ENCODE peak calls at places on chromosome 1, in four cellular contexts. One of them, this sample, is unnamed.

GRCh38 chr1:86860020-86860419 is 53.9 kb downstream of the SELENOF start:
- DNase-seq in SK-N-SH: no peak
- DNase-seq in HFF-Myc: no peak
- DNase-seq in choroid plexus epithelial cell: no peak
- DNase-seq in this sample: no peak

GRCh38 chr1:110049801-110050601 is 15.6 kb downstream of the STRIP1 start:
- DNase-seq in choroid plexus epithelial cell: no peak
- DNase-seq in HFF-Myc: no peak
- DNase-seq in SK-N-SH: peak
- DNase-seq in this sample: no peak

GRCh38 chr1:149937779-149938178 is 1.1 kb upstream of the MTMR11 start:
- DNase-seq in HFF-Myc: no peak
- DNase-seq in SK-N-SH: no peak
- DNase-seq in choroid plexus epithelial cell: peak
- DNase-seq in this sample: no peak

GRCh38 chr1:201359031-201359872 is 18.2 kb downstream of the TNNT2 start:
- DNase-seq in SK-N-SH: no peak
- DNase-seq in HFF-Myc: no peak
- DNase-seq in choroid plexus epithelial cell: no peak
- DNase-seq in this sample: no peak

GRCh38 chr1:24925082-24925779 is 4.8 kb downstream of the RUNX3 start:
- DNase-seq in SK-N-SH: no peak
- DNase-seq in choroid plexus epithelial cell: no peak
- DNase-seq in HFF-Myc: no peak
- DNase-seq in this sample: no peak

GRCh38 chr1:98323396-98323795 is 338.1 kb upstream of the SNX7 start:
- DNase-seq in choroid plexus epithelial cell: peak
- DNase-seq in HFF-Myc: peak
- DNase-seq in SK-N-SH: no peak
- DNase-seq in this sample: peak

GRCh38 chr1:13801711-13802486 is 101.9 kb downstream of the PRDM2 start:
- DNase-seq in SK-N-SH: no peak
- DNase-seq in choroid plexus epithelial cell: no peak
- DNase-seq in HFF-Myc: no peak
- DNase-seq in this sample: no peak

GRCh38 chr1:209827384-209828261 is at the start of gene UTP25:
- DNase-seq in choroid plexus epithelial cell: peak
- DNase-seq in HFF-Myc: peak
- DNase-seq in SK-N-SH: peak
- DNase-seq in this sample: peak

GRCh38 chr1:211537253-211537652 is 41.7 kb downstream of the SLC30A1 start:
- DNase-seq in HFF-Myc: no peak
- DNase-seq in SK-N-SH: no peak
- DNase-seq in choroid plexus epithelial cell: peak
- DNase-seq in this sample: no peak

GRCh38 chr1:39255212-39255611 is 50.7 kb downstream of the MACF1 start:
- DNase-seq in HFF-Myc: no peak
- DNase-seq in choroid plexus epithelial cell: peak
- DNase-seq in SK-N-SH: no peak
- DNase-seq in this sample: no peak

GRCh38 chr1:208565761-208566440 is 321.7 kb upstream of the PLXNA2 start:
- DNase-seq in SK-N-SH: no peak
- DNase-seq in HFF-Myc: no peak
- DNase-seq in choroid plexus epithelial cell: no peak
- DNase-seq in this sample: no peak

GRCh38 chr1:182249201-182249676 is 142.4 kb downstream of the GLUL start:
- DNase-seq in SK-N-SH: no peak
- DNase-seq in choroid plexus epithelial cell: no peak
- DNase-seq in HFF-Myc: no peak
- DNase-seq in this sample: no peak

GRCh38 chr1:89311757-89312156 is 39.1 kb upstream of the GBP5 start:
- DNase-seq in HFF-Myc: no peak
- DNase-seq in choroid plexus epithelial cell: peak
- DNase-seq in SK-N-SH: no peak
- DNase-seq in this sample: no peak

GRCh38 chr1:162177126-162177525 is 107.6 kb downstream of the NOS1AP start:
- DNase-seq in SK-N-SH: no peak
- DNase-seq in choroid plexus epithelial cell: no peak
- DNase-seq in HFF-Myc: no peak
- DNase-seq in this sample: no peak

GRCh38 chr1:232767381-232768074 is 37.7 kb upstream of the MAP10 start:
- DNase-seq in SK-N-SH: no peak
- DNase-seq in choroid plexus epithelial cell: peak
- DNase-seq in HFF-Myc: peak
- DNase-seq in this sample: peak

GRCh38 chr1:90384152-90384650 is 332.9 kb downstream of the BARHL2 start:
- DNase-seq in HFF-Myc: no peak
- DNase-seq in SK-N-SH: no peak
- DNase-seq in choroid plexus epithelial cell: no peak
- DNase-seq in this sample: no peak

GRCh38 chr1:228334954-228335353 is 71.7 kb downstream of the TRIM11 start:
- DNase-seq in HFF-Myc: no peak
- DNase-seq in choroid plexus epithelial cell: no peak
- DNase-seq in SK-N-SH: no peak
- DNase-seq in this sample: no peak

GRCh38 chr1:45566722-45567121 is 16.1 kb downstream of the AKR1A1 start:
- DNase-seq in choroid plexus epithelial cell: no peak
- DNase-seq in SK-N-SH: no peak
- DNase-seq in HFF-Myc: no peak
- DNase-seq in this sample: no peak

GRCh38 chr1:161440312-161440894 is 64.9 kb upstream of the FCGR2A start:
- DNase-seq in choroid plexus epithelial cell: peak
- DNase-seq in HFF-Myc: no peak
- DNase-seq in SK-N-SH: peak
- DNase-seq in this sample: no peak

GRCh38 chr1:53001128-53001527 is 60.9 kb upstream of the PODN start:
- DNase-seq in HFF-Myc: no peak
- DNase-seq in SK-N-SH: no peak
- DNase-seq in choroid plexus epithelial cell: no peak
- DNase-seq in this sample: no peak

GRCh38 chr1:218886472-218886871 is 287.2 kb upstream of the LYPLAL1 start:
- DNase-seq in SK-N-SH: no peak
- DNase-seq in HFF-Myc: peak
- DNase-seq in choroid plexus epithelial cell: peak
- DNase-seq in this sample: peak

GRCh38 chr1:97074771-97075170 is 353.2 kb downstream of the PTBP2 start:
- DNase-seq in SK-N-SH: no peak
- DNase-seq in choroid plexus epithelial cell: no peak
- DNase-seq in HFF-Myc: no peak
- DNase-seq in this sample: no peak

GRCh38 chr1:15154480-15155036 is 1.0 kb downstream of the TMEM51 start:
- DNase-seq in HFF-Myc: no peak
- DNase-seq in SK-N-SH: peak
- DNase-seq in choroid plexus epithelial cell: peak
- DNase-seq in this sample: no peak

GRCh38 chr1:85608851-85609250 is 28.3 kb downstream of the CCN1 start:
- DNase-seq in choroid plexus epithelial cell: no peak
- DNase-seq in HFF-Myc: no peak
- DNase-seq in SK-N-SH: no peak
- DNase-seq in this sample: no peak

GRCh38 chr1:46490603-46491499 is 1.2 kb downstream of the DMBX1 start:
- DNase-seq in choroid plexus epithelial cell: no peak
- DNase-seq in HFF-Myc: no peak
- DNase-seq in SK-N-SH: no peak
- DNase-seq in this sample: no peak

GRCh38 chr1:1614204-1614953 is 921 bp upstream of the MIB2 start:
- DNase-seq in choroid plexus epithelial cell: peak
- DNase-seq in HFF-Myc: no peak
- DNase-seq in SK-N-SH: no peak
- DNase-seq in this sample: peak

GRCh38 chr1:40477680-40478057 is 579 bp downstream of the ZFP69 start:
- DNase-seq in SK-N-SH: no peak
- DNase-seq in choroid plexus epithelial cell: peak
- DNase-seq in HFF-Myc: no peak
- DNase-seq in this sample: no peak

GRCh38 chr1:40476924-40477679 is at the start of gene ZFP69:
- DNase-seq in SK-N-SH: peak
- DNase-seq in HFF-Myc: no peak
- DNase-seq in choroid plexus epithelial cell: peak
- DNase-seq in this sample: no peak

GRCh38 chr1:40479156-40479555 is 2.1 kb downstream of the ZFP69 start:
- DNase-seq in choroid plexus epithelial cell: no peak
- DNase-seq in HFF-Myc: no peak
- DNase-seq in SK-N-SH: no peak
- DNase-seq in this sample: no peak

GRCh38 chr1:40475268-40475667 is 1.8 kb upstream of the ZFP69 start:
- DNase-seq in HFF-Myc: no peak
- DNase-seq in choroid plexus epithelial cell: no peak
- DNase-seq in SK-N-SH: no peak
- DNase-seq in this sample: no peak

GRCh38 chr1:40478276-40478675 is 1.2 kb downstream of the ZFP69 start:
- DNase-seq in HFF-Myc: no peak
- DNase-seq in choroid plexus epithelial cell: no peak
- DNase-seq in SK-N-SH: no peak
- DNase-seq in this sample: no peak
- H3K4me3 ChIP-seq in HFF-Myc: peak
- H3K4me3 ChIP-seq in choroid plexus epithelial cell: no peak
- H3K4me3 ChIP-seq in SK-N-SH: peak
- H3K4me3 ChIP-seq in this sample: peak

GRCh38 chr1:37556712-37557196 is at the start of gene DNALI1:
- DNase-seq in choroid plexus epithelial cell: peak
- DNase-seq in HFF-Myc: no peak
- DNase-seq in SK-N-SH: peak
- DNase-seq in this sample: peak
- H3K4me3 ChIP-seq in choroid plexus epithelial cell: peak
- H3K4me3 ChIP-seq in HFF-Myc: peak
- H3K4me3 ChIP-seq in SK-N-SH: peak
- H3K4me3 ChIP-seq in this sample: peak

GRCh38 chr1:156709031-156709430 is 3.6 kb upstream of the CRABP2 start:
- DNase-seq in choroid plexus epithelial cell: no peak
- DNase-seq in HFF-Myc: no peak
- DNase-seq in SK-N-SH: no peak
- DNase-seq in this sample: no peak

GRCh38 chr1:156706647-156707008 is 1.2 kb upstream of the CRABP2 start:
- DNase-seq in choroid plexus epithelial cell: peak
- DNase-seq in SK-N-SH: no peak
- DNase-seq in HFF-Myc: peak
- DNase-seq in this sample: no peak

GRCh38 chr1:156707027-156707426 is 1.6 kb upstream of the CRABP2 start:
- DNase-seq in choroid plexus epithelial cell: no peak
- DNase-seq in HFF-Myc: no peak
- DNase-seq in SK-N-SH: no peak
- DNase-seq in this sample: no peak

GRCh38 chr1:156707486-156708244 is 2.3 kb upstream of the CRABP2 start:
- DNase-seq in SK-N-SH: no peak
- DNase-seq in HFF-Myc: peak
- DNase-seq in choroid plexus epithelial cell: peak
- DNase-seq in this sample: no peak

DNA sequence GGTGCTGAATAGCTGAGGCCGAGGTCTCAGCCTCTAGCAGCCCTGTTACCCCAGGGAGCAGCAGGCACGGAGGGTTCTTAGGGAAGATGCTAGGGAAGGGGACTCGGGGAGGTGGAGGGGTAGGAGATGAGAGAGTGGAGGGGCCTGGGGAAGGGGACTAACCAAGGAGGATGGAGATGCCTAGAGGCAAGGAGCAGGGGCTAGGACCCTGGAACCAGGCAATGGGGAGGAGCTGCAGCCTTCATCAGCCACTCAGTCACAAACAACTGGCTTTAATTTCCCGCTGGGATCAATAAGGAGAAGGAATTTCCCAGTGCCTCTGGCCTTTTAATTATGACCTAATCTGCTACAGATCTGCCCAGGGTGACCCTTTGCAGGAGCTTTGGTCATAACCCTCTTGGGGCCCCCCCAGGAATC is 2.9 kb upstream of the CRABP2 start:
- DNase-seq in choroid plexus epithelial cell: no peak
- DNase-seq in SK-N-SH: no peak
- DNase-seq in HFF-Myc: no peak
- DNase-seq in this sample: no peak
- H3K4me3 ChIP-seq in choroid plexus epithelial cell: no peak
- H3K4me3 ChIP-seq in SK-N-SH: no peak
- H3K4me3 ChIP-seq in HFF-Myc: peak
- H3K4me3 ChIP-seq in this sample: no peak

GRCh38 chr1:204211021-204211420 is 2.8 kb downstream of the GOLT1A start:
- DNase-seq in HFF-Myc: no peak
- DNase-seq in SK-N-SH: no peak
- DNase-seq in choroid plexus epithelial cell: no peak
- DNase-seq in this sample: no peak

GRCh38 chr1:204216880-204217647 is 3.3 kb upstream of the GOLT1A start:
- DNase-seq in HFF-Myc: no peak
- DNase-seq in SK-N-SH: no peak
- DNase-seq in choroid plexus epithelial cell: no peak
- DNase-seq in this sample: no peak

GRCh38 chr1:204212715-204213114 is 1.1 kb downstream of the GOLT1A start:
- DNase-seq in SK-N-SH: no peak
- DNase-seq in choroid plexus epithelial cell: no peak
- DNase-seq in HFF-Myc: no peak
- DNase-seq in this sample: no peak

GRCh38 chr1:204216236-204216635 is 2.4 kb upstream of the GOLT1A start:
- DNase-seq in SK-N-SH: no peak
- DNase-seq in HFF-Myc: no peak
- DNase-seq in choroid plexus epithelial cell: no peak
- DNase-seq in this sample: no peak

GRCh38 chr1:204213668-204214662 is at the start of gene GOLT1A:
- DNase-seq in SK-N-SH: peak
- DNase-seq in HFF-Myc: peak
- DNase-seq in choroid plexus epithelial cell: peak
- DNase-seq in this sample: peak
- H3K4me3 ChIP-seq in SK-N-SH: peak
- H3K4me3 ChIP-seq in HFF-Myc: no peak
- H3K4me3 ChIP-seq in choroid plexus epithelial cell: no peak
- H3K4me3 ChIP-seq in this sample: no peak

DNA sequence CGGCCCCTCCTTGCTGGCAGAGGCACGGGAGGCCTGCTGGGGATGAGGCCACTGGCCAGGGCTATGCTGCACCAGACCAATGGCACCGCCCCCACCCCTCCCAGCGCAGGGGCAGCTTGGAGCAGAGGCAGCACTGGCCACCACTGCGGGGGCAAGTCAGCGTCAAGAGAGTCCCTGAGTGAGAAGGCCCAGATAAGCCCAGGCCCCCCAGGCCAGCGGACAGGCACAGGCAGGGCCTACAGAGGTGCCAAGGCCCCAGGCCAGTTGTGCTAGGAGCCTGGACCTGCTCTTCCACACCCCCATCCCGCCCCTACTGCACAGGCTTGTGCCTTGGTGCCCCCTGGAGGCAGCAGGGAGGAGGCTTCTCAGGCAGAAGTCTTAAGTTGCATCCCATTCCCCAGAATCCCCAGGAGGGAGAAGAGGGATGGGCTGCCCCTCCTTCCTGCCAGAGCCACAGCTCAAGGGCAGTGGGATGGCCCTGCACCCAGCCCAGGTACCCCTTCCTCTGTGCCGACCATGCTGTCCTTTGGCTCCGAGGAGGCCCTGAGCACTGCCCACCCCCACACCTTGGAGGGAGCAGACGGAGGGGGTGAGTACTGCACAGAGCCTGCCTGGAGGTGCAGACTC is 35.8 kb downstream of the EPHX1 start:
- DNase-seq in SK-N-SH: peak
- DNase-seq in choroid plexus epithelial cell: peak
- DNase-seq in HFF-Myc: peak
- DNase-seq in this sample: no peak
- H3K4me3 ChIP-seq in SK-N-SH: no peak
- H3K4me3 ChIP-seq in choroid plexus epithelial cell: no peak
- H3K4me3 ChIP-seq in HFF-Myc: no peak
- H3K4me3 ChIP-seq in this sample: no peak

This sample was measured in skeletal muscle cell.